ENCODE peak calls at places on chromosomes 6 and 20, in nine cellular contexts. F, L, D, O, U, H, N, C and V are unnamed samples.
A peak's percentile ranks its signal among the peaks of the same experiment; 100 is the strongest.

GRCh38 chr6:43481591-43482242 is 4.3 kb downstream of the TJAP1 start:
- DNase-seq in L (no peak), U (peak; percentile 44), C (no peak), F (peak; percentile 23), H (no peak), O (no peak), N (no peak), D (no peak), V (no peak)

GRCh38 chr6:128158496-128158895 is 257.6 kb upstream of the THEMIS start:
- DNase-seq in D (no peak), H (no peak), L (no peak), N (peak; percentile 36), F (no peak), O (no peak), U (no peak), C (no peak), V (no peak)

GRCh38 chr6:114108119-114109002 is 137.4 kb upstream of the HDAC2 start:
- DNase-seq in U (peak; percentile 64), F (peak; percentile 96), C (peak; percentile 36), D (peak; percentile 69), O (peak; percentile 57), L (peak; percentile 84), N (peak; percentile 70), H (peak; percentile 55), V (peak; percentile 78)

GRCh38 chr6:109239192-109239917 is 142.9 kb downstream of the CD164 start:
- DNase-seq in C (no peak), O (no peak), H (no peak), D (no peak), F (no peak), U (no peak), L (no peak), N (no peak), V (peak; percentile 27)

GRCh38 chr20:50467618-50468373 is 42.4 kb upstream of the PTPN1 start:
- DNase-seq in D (peak; percentile 51), N (peak; percentile 41), U (peak; percentile 73), L (peak; percentile 70), O (peak; percentile 28), C (peak; percentile 34), F (peak; percentile 69), H (no peak), V (peak; percentile 61)

GRCh38 chr6:115467726-115468125 is 593.0 kb downstream of the FRK start:
- DNase-seq in C (no peak), L (no peak), U (no peak), D (no peak), O (no peak), F (no peak), N (no peak), H (no peak), V (no peak)

GRCh38 chr6:29984992-29985391 is 42.7 kb downstream of the HLA-A start:
- DNase-seq in F (no peak), N (no peak), U (no peak), O (no peak), C (no peak), H (no peak), L (no peak), D (no peak), V (no peak)

GRCh38 chr20:63182425-63182824 is 33.5 kb downstream of the YTHDF1 start:
- DNase-seq in U (no peak), D (no peak), O (no peak), H (no peak), L (no peak), F (no peak), C (no peak), N (no peak), V (no peak)

GRCh38 chr6:170459451-170459850 is 93.7 kb downstream of the PSMB1 start:
- DNase-seq in N (peak; percentile 61), C (peak; percentile 79), F (no peak), U (no peak), D (peak; percentile 18), L (peak; percentile 13), O (peak; percentile 50), H (no peak), V (peak; percentile 57)

GRCh38 chr6:51398793-51399192 is 580.1 kb downstream of the TFAP2B start:
- DNase-seq in F (no peak), L (peak; percentile 37), O (no peak), N (no peak), D (no peak), H (no peak), U (no peak), C (no peak), V (no peak)

GRCh38 chr6:88780714-88781389 is 182.6 kb downstream of the RNGTT start:
- DNase-seq in L (peak; percentile 58), U (peak; percentile 28), H (no peak), F (peak; percentile 88), N (peak; percentile 67), D (peak; percentile 70), C (peak; percentile 6), O (no peak), V (peak; percentile 84)

GRCh38 chr6:43142101-43142500 is 29.0 kb upstream of the SRF start:
- DNase-seq in D (no peak), U (no peak), F (no peak), O (no peak), L (no peak), N (no peak), C (no peak), H (no peak), V (no peak)

GRCh38 chr20:25251019-25251418 is 3.1 kb downstream of the PYGB start:
- DNase-seq in C (no peak), L (no peak), N (no peak), O (no peak), D (no peak), F (no peak), H (no peak), U (no peak), V (no peak)

GRCh38 chr6:44309092-44309491 is 4.1 kb downstream of the AARS2 start:
- DNase-seq in F (no peak), L (no peak), C (no peak), N (peak; percentile 49), U (no peak), O (no peak), H (no peak), D (peak; percentile 95), V (peak; percentile 45)

GRCh38 chr20:45969712-45970634 is 2.0 kb downstream of the ZNF335 start:
- DNase-seq in C (peak; percentile 55), U (peak; percentile 66), O (no peak), H (peak; percentile 50), F (peak; percentile 91), L (peak; percentile 67), N (peak; percentile 73), D (peak; percentile 70), V (peak; percentile 77)

GRCh38 chr20:45971425-45971674 is 653 bp downstream of the ZNF335 start:
- DNase-seq in O (no peak), C (no peak), D (no peak), L (no peak), N (no peak), H (no peak), F (no peak), U (no peak), V (no peak)

GRCh38 chr20:45972500-45973183 is 639 bp upstream of the ZNF335 start:
- DNase-seq in D (no peak), F (peak; percentile 96), H (no peak), L (no peak), O (peak; percentile 31), N (no peak), C (peak; percentile 98), U (no peak), V (no peak)

GRCh38 chr20:45970646-45971424 is 1.2 kb downstream of the ZNF335 start:
- DNase-seq in F (no peak), O (peak; percentile 35), H (no peak), N (peak; percentile 29), D (peak; percentile 39), C (peak; percentile 52), L (peak; percentile 33), U (no peak), V (peak; percentile 32)

DNA sequence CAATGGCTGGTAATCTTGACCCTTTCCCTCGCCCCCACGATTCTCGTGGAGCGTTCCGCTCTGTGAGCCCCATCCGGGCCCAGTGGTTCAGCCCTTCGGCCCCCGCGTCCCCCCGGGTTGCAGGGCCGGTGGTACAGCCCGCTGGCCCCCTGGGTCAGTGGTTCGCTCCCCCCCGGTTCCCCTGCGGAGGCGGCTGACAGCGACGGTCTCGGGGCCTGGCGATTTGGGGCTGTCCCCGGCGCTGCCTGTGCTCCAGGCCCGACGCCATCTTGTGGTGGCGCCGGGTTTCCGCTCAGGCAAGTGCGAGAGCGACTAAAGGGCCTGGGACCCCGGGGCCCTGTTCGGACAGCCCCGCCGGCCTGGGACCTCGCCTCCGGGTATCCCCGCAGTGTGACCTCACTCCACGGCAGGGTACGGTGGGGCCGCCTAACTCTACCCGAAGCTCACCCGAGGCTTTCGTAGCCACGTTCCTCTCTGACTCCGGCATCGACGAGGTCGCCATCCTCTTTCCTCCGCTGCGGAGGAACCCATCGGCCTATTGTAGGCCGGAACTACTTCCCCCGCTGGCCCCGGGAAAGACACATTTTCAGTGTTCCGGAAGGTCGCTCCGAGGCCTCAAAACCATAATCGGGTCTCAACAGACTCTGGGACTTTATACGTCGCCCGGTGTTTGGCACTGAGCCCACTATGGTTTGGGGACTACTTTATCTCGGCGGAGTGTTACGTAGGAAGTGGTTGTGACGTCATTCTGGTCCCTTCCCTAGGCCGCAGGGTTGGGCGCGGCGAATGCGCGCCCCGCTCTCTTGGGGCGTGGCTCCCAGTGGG is at the start of gene ZNF335:
- DNase-seq in D (peak; percentile 96), H (peak; percentile 97), L (peak; percentile 99), C (peak; percentile 99), O (peak; percentile 97), F (peak; percentile 97), U (peak; percentile 95), N (peak; percentile 99), V (peak; percentile 98)
- TF ChIP-seq CTCF in D (no peak), H (no peak), L (peak; percentile 35), C (no peak), O (peak; percentile 49), F (no peak), U (no peak), N (no peak), V (peak; percentile 29)

DNA sequence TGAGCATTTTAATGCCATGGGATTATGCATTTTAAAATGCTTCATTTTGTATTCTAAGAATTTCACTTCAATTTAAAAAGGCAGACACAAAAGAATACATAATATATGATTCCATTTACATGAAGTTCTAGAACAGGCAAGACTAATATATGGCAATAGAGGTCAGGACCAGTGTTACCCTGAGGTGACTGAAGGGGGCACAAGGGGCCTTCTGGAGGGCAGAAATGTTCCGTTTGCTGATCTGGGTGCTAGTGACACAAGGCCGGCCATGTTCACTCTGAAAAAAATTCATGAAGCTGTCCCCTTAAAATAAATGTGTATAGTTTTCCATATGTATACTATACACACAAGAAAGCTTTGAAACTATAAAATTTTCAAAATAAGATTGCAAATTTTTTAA is 28.5 kb downstream of the TASP1 start:
- DNase-seq in F (peak; percentile 75), U (no peak), C (no peak), H (no peak), D (no peak), N (no peak), L (peak; percentile 4), O (no peak), V (no peak)
- TF ChIP-seq CTCF in F (peak; percentile 77), U (peak; percentile 26), C (no peak), H (no peak), D (no peak), N (no peak), L (no peak), O (no peak), V (no peak)

GRCh38 chr20:62155428-62156253 is 12.1 kb downstream of the SS18L1 start:
- DNase-seq in O (no peak), F (peak; percentile 32), L (peak; percentile 20), C (no peak), D (no peak), U (no peak), H (no peak), N (no peak), V (no peak)
- TF ChIP-seq CTCF in O (no peak), F (no peak), L (no peak), C (no peak), D (no peak), U (no peak), H (no peak), N (no peak), V (no peak)

GRCh38 chr20:41152108-41152757 is 14.9 kb downstream of the PLCG1 start:
- DNase-seq in O (peak; percentile 16), D (no peak), U (no peak), F (no peak), L (no peak), C (no peak), N (no peak), H (peak; percentile 4), V (no peak)
- TF ChIP-seq CTCF in O (no peak), D (no peak), U (no peak), F (no peak), L (no peak), C (no peak), N (no peak), H (no peak), V (no peak)